ENCODE peak calls at places on chromosomes 1 and 21, in four cellular contexts. E is thoracic aorta, L is fibroblast of lung, U is SJSA1. J is an unnamed sample.

GRCh38 chr21:39048574-39048973 is 134.7 kb downstream of the PSMG1 start:
- DNase-seq in E (no peak), L (peak), U (no peak), J (no peak)

GRCh38 chr1:47915677-47916353 is 81.4 kb downstream of the TRABD2B start:
- DNase-seq in E (no peak), L (no peak), U (no peak), J (no peak)

GRCh38 chr1:182303778-182304177 is 87.8 kb downstream of the GLUL start:
- DNase-seq in E (no peak), L (no peak), U (no peak), J (no peak)

GRCh38 chr1:197184190-197184589 is 37.7 kb upstream of the ASPM start:
- DNase-seq in E (no peak), L (no peak), U (no peak), J (no peak)

GRCh38 chr1:219271914-219272545 is 98.4 kb downstream of the LYPLAL1 start:
- DNase-seq in E (no peak), L (peak), U (no peak), J (no peak)

GRCh38 chr1:25805863-25806225 is 5.9 kb downstream of the SELENON start:
- DNase-seq in E (peak), L (peak), U (no peak), J (no peak)

GRCh38 chr21:32772281-32773047 is 909 bp upstream of the PAXBP1 start:
- DNase-seq in E (no peak), L (peak), U (no peak), J (no peak)

GRCh38 chr1:246753670-246754535 is 29.7 kb downstream of the SCCPDH start:
- DNase-seq in E (no peak), L (peak), U (peak), J (no peak)

GRCh38 chr1:200409203-200409760 is 554 bp downstream of the ZNF281 start:
- DNase-seq in E (no peak), L (peak), U (peak), J (no peak)

GRCh38 chr1:109272831-109273547 is 10.0 kb downstream of the PSRC1 start:
- DNase-seq in E (no peak), L (no peak), U (no peak), J (no peak)

GRCh38 chr1:231605389-231606100 is 21.0 kb upstream of the DISC1 start:
- DNase-seq in E (no peak), L (no peak), U (no peak), J (no peak)

GRCh38 chr1:66539491-66539890 is 5.5 kb downstream of the SGIP1 start:
- DNase-seq in E (no peak), L (no peak), U (peak), J (no peak)

GRCh38 chr1:19622204-19622603 is 21.9 kb upstream of the NBL1 start:
- DNase-seq in E (no peak), L (peak), U (no peak), J (no peak)

GRCh38 chr1:151968058-151968457 is 25.6 kb downstream of the S100A10 start:
- DNase-seq in E (no peak), L (peak), U (peak), J (no peak)

GRCh38 chr1:158117854-158118691 is 62.6 kb upstream of the CD1D start:
- DNase-seq in E (no peak), L (peak), U (peak), J (no peak)
- H3K4me3 ChIP-seq in E (peak), L (peak), U (no peak), J (peak)

GRCh38 chr1:201430790-201431189 is 9.3 kb upstream of the TNNI1 start:
- DNase-seq in E (no peak), L (no peak), U (no peak), J (no peak)

GRCh38 chr1:201426395-201427310 is 5.1 kb upstream of the TNNI1 start:
- DNase-seq in E (no peak), L (peak), U (no peak), J (no peak)

GRCh38 chr1:201427923-201428322 is 6.4 kb upstream of the TNNI1 start:
- DNase-seq in E (no peak), L (no peak), U (no peak), J (no peak)

GRCh38 chr1:201432814-201433213 is 11.3 kb upstream of the TNNI1 start:
- DNase-seq in E (no peak), L (no peak), U (no peak), J (no peak)

DNA sequence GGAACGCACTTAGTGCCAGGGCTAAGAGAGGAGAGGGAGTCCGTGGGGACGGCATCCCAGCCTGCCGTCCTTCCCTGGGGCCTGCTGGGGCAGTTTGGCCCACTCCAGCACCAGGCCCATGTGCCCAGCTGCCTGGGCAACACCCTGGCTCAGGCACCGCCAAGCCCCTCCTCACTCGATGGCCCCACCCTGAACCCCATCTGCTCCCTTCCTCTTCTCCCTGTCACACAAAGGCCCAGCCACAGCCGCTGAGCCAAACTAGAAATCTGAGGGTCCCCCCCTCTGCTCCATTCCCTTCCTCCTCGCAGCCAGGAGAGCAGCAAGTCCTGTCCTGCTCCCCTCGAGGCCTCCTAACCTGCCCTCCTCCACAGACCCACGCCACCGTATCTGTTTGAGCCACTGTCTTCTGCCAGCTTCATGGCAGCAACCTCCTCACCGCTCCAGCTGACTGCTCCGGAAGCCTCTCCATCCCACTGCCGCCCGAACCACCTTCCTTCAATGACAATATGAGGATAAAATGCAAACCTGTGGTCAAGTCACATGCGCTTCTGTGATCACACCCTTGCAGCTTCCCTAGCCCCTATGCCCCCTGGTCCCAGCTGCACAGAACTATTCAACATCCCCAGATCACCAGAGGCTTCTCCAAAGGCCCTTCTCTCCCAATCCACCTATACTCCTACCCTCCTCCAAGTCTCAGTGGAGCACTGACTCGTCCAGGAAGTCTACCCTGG is 8.4 kb upstream of the TNNI1 start:
- DNase-seq in E (no peak), L (no peak), U (no peak), J (no peak)
- H3K4me3 ChIP-seq in E (no peak), L (no peak), U (no peak), J (no peak)

GRCh38 chr1:21937034-21937371 is at the start of gene HSPG2:
- DNase-seq in E (no peak), L (no peak), U (no peak), J (no peak)

GRCh38 chr1:21936366-21937031 is 611 bp downstream of the HSPG2 start:
- DNase-seq in E (no peak), L (no peak), U (no peak), J (no peak)

GRCh38 chr1:21935891-21936365 is 1.2 kb downstream of the HSPG2 start:
- DNase-seq in E (no peak), L (no peak), U (no peak), J (no peak)

GRCh38 chr1:21933397-21934248 is 3.5 kb downstream of the HSPG2 start:
- DNase-seq in E (no peak), L (peak), U (no peak), J (no peak)

DNA sequence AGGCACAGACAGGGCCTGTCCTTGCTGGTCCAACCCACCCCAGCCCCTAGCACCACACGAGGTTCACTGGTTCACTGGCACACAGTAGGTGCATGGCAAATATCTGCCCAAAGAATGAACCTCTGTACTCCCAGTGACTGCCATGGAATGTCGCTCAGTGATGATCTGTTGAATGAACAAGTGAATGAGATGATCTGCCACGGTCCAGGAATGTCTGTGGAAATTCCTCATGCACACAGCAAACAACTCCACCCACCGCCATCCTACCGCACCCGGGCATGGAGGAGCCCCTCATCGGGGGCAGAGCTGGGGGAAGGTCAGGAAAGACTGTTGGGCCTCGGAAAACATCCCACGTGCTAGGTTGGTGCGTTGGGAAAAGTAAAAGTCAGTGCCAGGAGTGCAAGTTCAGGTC is 1.7 kb downstream of the HSPG2 start:
- DNase-seq in E (no peak), L (peak), U (no peak), J (no peak)
- H3K4me3 ChIP-seq in E (peak), L (peak), U (no peak), J (peak)

GRCh38 chr1:241638091-241638682 is 2.0 kb downstream of the CHML start:
- DNase-seq in E (no peak), L (no peak), U (no peak), J (no peak)

GRCh38 chr1:241636291-241636690 is 3.9 kb downstream of the CHML start:
- DNase-seq in E (no peak), L (no peak), U (no peak), J (no peak)

GRCh38 chr1:241637604-241638003 is 2.6 kb downstream of the CHML start:
- DNase-seq in E (no peak), L (peak), U (no peak), J (no peak)

GRCh38 chr1:241635556-241636179 is 4.5 kb downstream of the CHML start:
- DNase-seq in E (no peak), L (no peak), U (no peak), J (no peak)

DNA sequence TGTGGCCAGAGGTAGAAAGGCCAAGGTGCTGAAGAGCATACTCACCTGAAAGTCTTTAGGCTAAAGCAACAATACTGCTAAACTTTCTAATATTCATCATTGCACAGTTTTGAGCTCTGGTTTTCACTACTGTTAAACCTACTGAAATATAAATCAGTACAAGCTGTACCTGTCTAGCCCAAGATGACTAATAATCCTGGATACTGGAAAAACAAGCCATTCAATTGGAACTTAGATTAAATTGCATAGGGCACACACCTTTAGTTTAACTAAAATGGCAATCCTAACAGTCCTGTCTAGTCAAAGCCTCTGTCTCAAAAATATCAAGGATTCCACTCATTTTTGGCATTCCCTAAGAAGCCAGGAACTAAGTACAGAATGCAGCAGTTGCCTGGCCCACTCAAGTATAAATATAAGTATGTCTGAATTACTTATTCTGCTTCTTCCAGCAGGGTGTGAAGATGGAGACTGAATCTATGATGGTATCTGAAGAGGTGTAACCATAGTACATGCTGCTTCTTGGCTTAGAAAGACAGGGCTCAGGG is 3.1 kb downstream of the CHML start:
- DNase-seq in E (no peak), L (peak), U (no peak), J (no peak)
- H3K4me3 ChIP-seq in E (peak), L (peak), U (no peak), J (no peak)

DNA sequence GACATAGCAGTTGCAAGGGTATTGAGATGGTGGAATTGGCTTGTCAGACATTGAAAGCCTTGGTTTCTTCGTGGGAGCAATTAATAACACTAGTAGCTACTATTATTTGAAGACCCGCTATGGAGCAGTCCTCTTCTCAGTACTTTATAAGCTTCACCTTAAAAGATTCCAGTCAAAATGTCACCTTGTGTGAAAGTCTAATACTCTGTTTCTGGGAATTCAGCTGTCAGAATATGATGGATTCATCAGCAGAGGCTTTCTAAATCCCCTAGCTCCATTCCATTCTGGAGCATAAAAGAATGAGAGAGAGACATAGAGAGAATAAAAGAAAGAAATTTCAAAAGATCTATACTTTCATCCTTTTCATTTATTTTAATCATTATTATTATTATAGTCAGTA is 375.9 kb upstream of the ADGRL2 start:
- DNase-seq in E (no peak), L (no peak), U (no peak), J (no peak)
- H3K4me3 ChIP-seq in E (no peak), L (no peak), U (no peak), J (no peak)

GRCh38 chr1:1950940-1951339 is 31.9 kb upstream of the TMEM52 start:
- DNase-seq in E (no peak), L (no peak), U (no peak), J (no peak)
- H3K4me3 ChIP-seq in E (no peak), L (no peak), U (no peak), J (no peak)

GRCh38 chr1:153362187-153362586 is 4.5 kb downstream of the S100A9 start:
- DNase-seq in E (no peak), L (no peak), U (no peak), J (no peak)

GRCh38 chr1:153359241-153359640 is 1.6 kb downstream of the S100A9 start:
- DNase-seq in E (no peak), L (no peak), U (no peak), J (peak)

GRCh38 chr1:153360190-153360589 is 2.5 kb downstream of the S100A9 start:
- DNase-seq in E (no peak), L (no peak), U (no peak), J (no peak)

GRCh38 chr1:153361129-153362109 is 3.8 kb downstream of the S100A9 start:
- DNase-seq in E (no peak), L (no peak), U (no peak), J (no peak)

GRCh38 chr1:153360592-153360991 is 2.9 kb downstream of the S100A9 start:
- DNase-seq in E (no peak), L (no peak), U (no peak), J (peak)
- H3K4me3 ChIP-seq in E (no peak), L (no peak), U (no peak), J (no peak)

J was measured in vagina.